ENCODE peak calls at places on chromosomes 2 and 18, in nine cellular contexts. One of them, this sample, is unnamed. For H3K4me1 and H3K36me3, the result is how much of the 10 kb centered on the place peaks cover.

GRCh38 chr2:55916473-55917049 is 7.0 kb downstream of the EFEMP1 start:
- DNase-seq in fibroblast of lung: peak
- DNase-seq in body of pancreas: no peak
- DNase-seq in mesendoderm: no peak
- DNase-seq in IMR-90: peak
- DNase-seq in aorta: no peak
- DNase-seq in DND-41: no peak
- DNase-seq in mesenchymal stem cell: peak
- DNase-seq in CD8-positive, alpha-beta memory T cell: no peak
- DNase-seq in this sample: no peak

GRCh38 chr2:228690681-228691080 is 509.2 kb upstream of the SPHKAP start:
- DNase-seq in fibroblast of lung: no peak
- DNase-seq in body of pancreas: no peak
- DNase-seq in mesendoderm: no peak
- DNase-seq in IMR-90: no peak
- DNase-seq in aorta: no peak
- DNase-seq in DND-41: no peak
- DNase-seq in mesenchymal stem cell: no peak
- DNase-seq in CD8-positive, alpha-beta memory T cell: no peak
- DNase-seq in this sample: no peak

GRCh38 chr2:11784747-11785610 is 38.5 kb downstream of the LPIN1 start:
- DNase-seq in fibroblast of lung: peak
- DNase-seq in body of pancreas: peak
- DNase-seq in mesendoderm: peak
- DNase-seq in IMR-90: peak
- DNase-seq in aorta: no peak
- DNase-seq in DND-41: peak
- DNase-seq in mesenchymal stem cell: peak
- DNase-seq in CD8-positive, alpha-beta memory T cell: peak
- DNase-seq in this sample: no peak

GRCh38 chr2:33644215-33644614 is 45.1 kb upstream of the FAM98A start:
- DNase-seq in fibroblast of lung: no peak
- DNase-seq in body of pancreas: no peak
- DNase-seq in mesendoderm: no peak
- DNase-seq in IMR-90: no peak
- DNase-seq in aorta: no peak
- DNase-seq in DND-41: no peak
- DNase-seq in mesenchymal stem cell: no peak
- DNase-seq in CD8-positive, alpha-beta memory T cell: no peak
- DNase-seq in this sample: no peak

GRCh38 chr2:218026676-218027425 is 24.1 kb upstream of the TNS1 start:
- DNase-seq in fibroblast of lung: no peak
- DNase-seq in body of pancreas: peak
- DNase-seq in mesendoderm: no peak
- DNase-seq in IMR-90: no peak
- DNase-seq in aorta: peak
- DNase-seq in DND-41: no peak
- DNase-seq in mesenchymal stem cell: no peak
- DNase-seq in CD8-positive, alpha-beta memory T cell: peak
- DNase-seq in this sample: no peak

GRCh38 chr2:103292570-103293265 is 530.9 kb downstream of the TMEM182 start:
- DNase-seq in fibroblast of lung: no peak
- DNase-seq in body of pancreas: no peak
- DNase-seq in mesendoderm: peak
- DNase-seq in IMR-90: no peak
- DNase-seq in aorta: no peak
- DNase-seq in DND-41: no peak
- DNase-seq in mesenchymal stem cell: no peak
- DNase-seq in CD8-positive, alpha-beta memory T cell: no peak
- DNase-seq in this sample: no peak

GRCh38 chr18:36627616-36628015 is 201.2 kb downstream of the TPGS2 start:
- DNase-seq in fibroblast of lung: no peak
- DNase-seq in body of pancreas: no peak
- DNase-seq in mesendoderm: no peak
- DNase-seq in IMR-90: no peak
- DNase-seq in aorta: no peak
- DNase-seq in DND-41: no peak
- DNase-seq in mesenchymal stem cell: no peak
- DNase-seq in CD8-positive, alpha-beta memory T cell: no peak
- DNase-seq in this sample: no peak

GRCh38 chr2:158099716-158100115 is 2.0 kb upstream of the UPP2 start:
- DNase-seq in fibroblast of lung: peak
- DNase-seq in body of pancreas: peak
- DNase-seq in mesendoderm: peak
- DNase-seq in IMR-90: peak
- DNase-seq in aorta: no peak
- DNase-seq in DND-41: no peak
- DNase-seq in mesenchymal stem cell: no peak
- DNase-seq in CD8-positive, alpha-beta memory T cell: no peak
- DNase-seq in this sample: no peak

GRCh38 chr2:42371621-42372473 is 10.8 kb upstream of the COX7A2L start:
- DNase-seq in fibroblast of lung: no peak
- DNase-seq in body of pancreas: no peak
- DNase-seq in mesendoderm: no peak
- DNase-seq in IMR-90: no peak
- DNase-seq in aorta: no peak
- DNase-seq in DND-41: no peak
- DNase-seq in mesenchymal stem cell: no peak
- DNase-seq in CD8-positive, alpha-beta memory T cell: no peak
- DNase-seq in this sample: no peak

GRCh38 chr2:208407667-208408066 is 1.1 kb downstream of the PTH2R start:
- DNase-seq in fibroblast of lung: peak
- DNase-seq in body of pancreas: peak
- DNase-seq in mesendoderm: peak
- DNase-seq in IMR-90: peak
- DNase-seq in aorta: no peak
- DNase-seq in DND-41: no peak
- DNase-seq in mesenchymal stem cell: no peak
- DNase-seq in CD8-positive, alpha-beta memory T cell: no peak
- DNase-seq in this sample: peak

GRCh38 chr2:1727101-1727771 is 17.1 kb downstream of the PXDN start:
- DNase-seq in fibroblast of lung: no peak
- DNase-seq in body of pancreas: no peak
- DNase-seq in mesendoderm: no peak
- DNase-seq in IMR-90: peak
- DNase-seq in aorta: peak
- DNase-seq in DND-41: no peak
- DNase-seq in mesenchymal stem cell: no peak
- DNase-seq in CD8-positive, alpha-beta memory T cell: no peak
- DNase-seq in this sample: no peak

GRCh38 chr2:193279361-193279760 is 1084.6 kb upstream of the TMEFF2 start:
- DNase-seq in fibroblast of lung: no peak
- DNase-seq in body of pancreas: no peak
- DNase-seq in mesendoderm: no peak
- DNase-seq in IMR-90: no peak
- DNase-seq in aorta: no peak
- DNase-seq in DND-41: no peak
- DNase-seq in mesenchymal stem cell: no peak
- DNase-seq in CD8-positive, alpha-beta memory T cell: no peak
- DNase-seq in this sample: no peak

GRCh38 chr2:160427629-160428424 is 65.8 kb downstream of the RBMS1 start:
- DNase-seq in fibroblast of lung: peak
- DNase-seq in body of pancreas: no peak
- DNase-seq in mesendoderm: no peak
- DNase-seq in IMR-90: peak
- DNase-seq in aorta: no peak
- DNase-seq in DND-41: peak
- DNase-seq in mesenchymal stem cell: peak
- DNase-seq in CD8-positive, alpha-beta memory T cell: peak
- DNase-seq in this sample: peak

GRCh38 chr2:177264209-177264538 is 353 bp downstream of the NFE2L2 start:
- DNase-seq in fibroblast of lung: no peak
- DNase-seq in body of pancreas: peak
- DNase-seq in mesendoderm: peak
- DNase-seq in IMR-90: peak
- DNase-seq in aorta: no peak
- DNase-seq in DND-41: no peak
- DNase-seq in mesenchymal stem cell: no peak
- DNase-seq in CD8-positive, alpha-beta memory T cell: no peak
- DNase-seq in this sample: no peak

GRCh38 chr18:51330148-51330547 is 132.7 kb upstream of the MEX3C start:
- DNase-seq in fibroblast of lung: peak
- DNase-seq in body of pancreas: no peak
- DNase-seq in mesendoderm: no peak
- DNase-seq in IMR-90: no peak
- DNase-seq in aorta: no peak
- DNase-seq in DND-41: no peak
- DNase-seq in mesenchymal stem cell: no peak
- DNase-seq in CD8-positive, alpha-beta memory T cell: no peak
- DNase-seq in this sample: no peak

DNA sequence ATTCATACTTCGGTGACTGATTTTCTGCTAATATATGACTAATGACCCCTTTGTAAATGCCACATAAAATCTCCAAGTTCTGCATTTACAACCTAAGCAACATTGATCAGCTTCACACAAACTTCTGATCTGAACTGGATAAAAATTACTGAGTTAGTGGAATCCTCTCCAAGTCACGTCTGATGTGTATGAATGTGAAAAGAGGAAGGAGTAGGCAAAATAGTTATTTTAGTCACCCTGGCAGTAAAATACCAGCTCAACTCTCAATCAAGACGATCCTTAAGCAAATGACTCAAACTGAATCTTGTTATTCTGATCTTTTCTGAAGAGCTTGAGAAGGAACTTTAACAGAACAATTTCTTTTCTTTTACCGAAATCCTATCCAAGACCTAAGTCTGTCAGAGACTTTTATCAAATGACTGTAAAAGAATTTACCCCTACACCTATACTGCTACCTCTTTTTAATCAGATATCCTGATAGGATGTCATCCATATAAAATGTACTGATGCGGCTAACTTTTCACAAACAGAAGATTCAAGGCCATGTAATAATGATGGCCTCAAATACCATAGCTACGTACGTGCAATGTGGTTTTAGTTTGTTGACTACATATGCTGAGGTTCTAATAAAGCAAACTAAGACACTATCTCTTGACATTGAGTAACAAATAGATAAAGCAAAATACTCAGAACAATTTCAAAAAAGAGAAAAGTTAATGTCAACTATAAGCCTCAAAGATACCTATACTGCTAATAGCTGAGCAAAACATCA is 23.7 kb downstream of the CUL3 start:
- DNase-seq in fibroblast of lung: peak
- DNase-seq in body of pancreas: no peak
- DNase-seq in mesendoderm: no peak
- DNase-seq in IMR-90: peak
- DNase-seq in aorta: no peak
- DNase-seq in DND-41: no peak
- DNase-seq in mesenchymal stem cell: no peak
- DNase-seq in CD8-positive, alpha-beta memory T cell: no peak
- DNase-seq in this sample: no peak
- H3K4me1 ChIP-seq in fibroblast of lung: under half
- H3K4me1 ChIP-seq in body of pancreas: under half
- H3K4me1 ChIP-seq in mesendoderm: under half
- H3K4me1 ChIP-seq in IMR-90: under half
- H3K4me1 ChIP-seq in aorta: under half
- H3K4me1 ChIP-seq in DND-41: under half
- H3K4me1 ChIP-seq in mesenchymal stem cell: under half
- H3K4me1 ChIP-seq in CD8-positive, alpha-beta memory T cell: under half
- H3K4me1 ChIP-seq in this sample: under half

DNA sequence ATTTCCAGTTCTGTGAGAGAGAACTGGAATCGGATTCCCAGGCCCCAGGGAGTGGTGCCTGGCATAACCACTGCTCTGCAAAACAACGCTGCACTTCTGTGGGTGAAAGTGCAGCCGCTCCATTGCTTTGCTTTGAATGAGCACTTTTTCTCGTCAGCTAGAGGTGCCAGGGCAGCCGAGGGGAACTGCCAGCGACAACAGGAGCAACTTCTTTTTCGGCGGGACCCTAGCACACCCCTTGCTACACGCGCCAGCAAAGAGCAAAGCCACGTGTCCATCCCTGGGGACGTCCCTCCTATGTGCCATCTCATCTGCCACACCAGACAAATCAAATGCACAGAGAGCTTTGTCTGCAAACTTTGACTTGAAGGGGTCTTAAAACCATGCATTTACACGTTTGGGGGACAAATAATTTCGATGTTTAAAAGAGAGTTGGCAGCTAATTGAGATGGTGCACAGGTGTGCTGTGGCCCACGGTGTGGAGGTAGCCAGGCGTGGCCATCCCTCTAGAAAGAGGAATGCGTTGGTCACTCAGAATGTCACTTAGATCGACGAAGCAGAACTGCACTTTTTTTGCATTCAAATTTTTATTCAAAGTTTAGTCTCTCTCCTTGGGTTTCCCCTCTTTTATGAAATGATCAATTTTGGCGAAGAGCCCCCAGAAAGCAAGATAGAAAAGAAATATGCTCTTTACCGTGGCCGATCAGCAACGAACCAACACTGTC is 151.8 kb downstream of the MBP start:
- DNase-seq in fibroblast of lung: no peak
- DNase-seq in body of pancreas: no peak
- DNase-seq in mesendoderm: no peak
- DNase-seq in IMR-90: no peak
- DNase-seq in aorta: no peak
- DNase-seq in DND-41: no peak
- DNase-seq in mesenchymal stem cell: no peak
- DNase-seq in CD8-positive, alpha-beta memory T cell: no peak
- DNase-seq in this sample: no peak
- H3K36me3 ChIP-seq in fibroblast of lung: under half
- H3K36me3 ChIP-seq in body of pancreas: under half
- H3K36me3 ChIP-seq in mesendoderm: under half
- H3K36me3 ChIP-seq in IMR-90: under half
- H3K36me3 ChIP-seq in aorta: under half
- H3K36me3 ChIP-seq in DND-41: under half
- H3K36me3 ChIP-seq in mesenchymal stem cell: under half
- H3K36me3 ChIP-seq in CD8-positive, alpha-beta memory T cell: under half
- H3K36me3 ChIP-seq in this sample: under half

GRCh38 chr2:108184421-108184820 is 55.3 kb upstream of the SULT1C3 start:
- DNase-seq in fibroblast of lung: peak
- DNase-seq in body of pancreas: no peak
- DNase-seq in mesendoderm: peak
- DNase-seq in IMR-90: peak
- DNase-seq in aorta: no peak
- DNase-seq in DND-41: no peak
- DNase-seq in mesenchymal stem cell: peak
- DNase-seq in CD8-positive, alpha-beta memory T cell: no peak
- DNase-seq in this sample: peak
- H3K27ac ChIP-seq in fibroblast of lung: no peak
- H3K27ac ChIP-seq in body of pancreas: no peak
- H3K27ac ChIP-seq in mesendoderm: no peak
- H3K27ac ChIP-seq in IMR-90: no peak
- H3K27ac ChIP-seq in aorta: no peak
- H3K27ac ChIP-seq in DND-41: no peak
- H3K27ac ChIP-seq in mesenchymal stem cell: no peak
- H3K27ac ChIP-seq in CD8-positive, alpha-beta memory T cell: no peak
- H3K27ac ChIP-seq in this sample: no peak

DNA sequence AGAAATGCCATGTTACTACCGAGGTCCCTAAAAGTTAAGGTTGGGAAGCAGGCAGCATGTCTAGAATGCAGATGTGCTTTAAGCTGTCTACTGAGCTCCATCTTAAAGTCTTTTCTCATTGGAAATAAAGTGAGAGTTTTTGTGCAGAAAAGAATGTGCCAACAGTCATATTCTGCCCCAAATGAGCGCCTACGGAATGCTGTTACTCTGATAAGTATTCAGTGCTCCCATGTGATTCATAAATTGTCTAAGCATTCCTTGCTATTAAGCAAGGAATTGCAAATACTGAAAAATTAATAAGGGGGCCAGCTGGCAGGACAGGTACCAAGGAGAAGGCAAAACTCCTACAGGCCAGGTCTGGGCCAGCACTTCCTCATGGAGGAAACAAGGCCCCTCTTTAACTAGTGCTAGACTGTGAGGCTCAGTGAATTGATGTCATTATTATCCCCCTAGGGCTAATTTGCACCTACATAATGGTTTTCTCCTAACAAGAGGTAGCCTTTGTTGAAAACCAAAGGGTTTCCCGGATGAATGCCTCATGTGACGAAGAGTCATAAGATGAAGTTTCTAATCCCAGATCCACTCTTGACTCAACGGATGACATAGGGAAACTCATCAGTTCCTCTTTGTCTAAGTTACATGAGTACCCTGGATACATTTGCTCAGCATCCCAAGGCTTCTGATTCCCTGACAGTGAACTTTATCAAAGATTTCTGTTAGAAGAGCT is 16.4 kb downstream of the NRP2 start:
- DNase-seq in fibroblast of lung: peak
- DNase-seq in body of pancreas: no peak
- DNase-seq in mesendoderm: peak
- DNase-seq in IMR-90: peak
- DNase-seq in aorta: no peak
- DNase-seq in DND-41: no peak
- DNase-seq in mesenchymal stem cell: peak
- DNase-seq in CD8-positive, alpha-beta memory T cell: no peak
- DNase-seq in this sample: no peak
- H3K4me1 ChIP-seq in fibroblast of lung: under half
- H3K4me1 ChIP-seq in body of pancreas: under half
- H3K4me1 ChIP-seq in mesendoderm: under half
- H3K4me1 ChIP-seq in IMR-90: half or more
- H3K4me1 ChIP-seq in aorta: under half
- H3K4me1 ChIP-seq in DND-41: under half
- H3K4me1 ChIP-seq in mesenchymal stem cell: under half
- H3K4me1 ChIP-seq in CD8-positive, alpha-beta memory T cell: under half
- H3K4me1 ChIP-seq in this sample: under half